ENCODE peak calls at places on chromosomes 13 and 19, in five cellular contexts. T is thoracic aorta, I is A673, M is brain microvascular endothelial cell, W is H9. Y is an unnamed sample.

GRCh38 chr13:67620665-67621064 is 390.5 kb upstream of the PCDH9 start:
- DNase-seq in W (no peak), T (no peak), M (no peak), I (no peak), Y (no peak)

GRCh38 chr13:111901301-111901905 is 165.5 kb upstream of the SOX1 start:
- DNase-seq in W (peak; percentile 17), I (no peak), T (no peak), M (no peak), Y (no peak)

GRCh38 chr13:42649761-42650289 is 75.9 kb downstream of the TNFSF11 start:
- DNase-seq in W (no peak), T (no peak), M (no peak), I (peak; percentile 14), Y (no peak)

GRCh38 chr13:33931397-33931987 is 113.5 kb downstream of the RFC3 start:
- DNase-seq in I (peak; percentile 60), W (no peak), M (peak; percentile 61), T (no peak), Y (no peak)

GRCh38 chr19:19115954-19116353 is 22.3 kb downstream of the TMEM161A start:
- DNase-seq in M (no peak), W (peak; percentile 81), I (peak; percentile 37), T (no peak), Y (peak; percentile 48)

GRCh38 chr13:107185889-107186288 is 618.0 kb upstream of the ARGLU1 start:
- DNase-seq in M (peak; percentile 46), I (no peak), T (no peak), W (no peak), Y (no peak)

GRCh38 chr19:17775245-17775927 is 19.6 kb upstream of the B3GNT3 start:
- DNase-seq in M (peak; percentile 46), W (peak; percentile 78), I (no peak), T (no peak), Y (peak; percentile 56)

GRCh38 chr19:18319591-18320135 is 3.2 kb downstream of the LSM4 start:
- DNase-seq in T (no peak), W (no peak), I (no peak), M (no peak), Y (no peak)

GRCh38 chr19:14048439-14049153 is 13.3 kb downstream of the PALM3 start:
- DNase-seq in W (peak; percentile 85), I (peak; percentile 68), T (no peak), M (peak; percentile 16), Y (peak; percentile 73)

GRCh38 chr13:110113284-110113764 is 193.6 kb downstream of the COL4A1 start:
- DNase-seq in I (no peak), T (no peak), M (peak; percentile 69), W (no peak), Y (no peak)

GRCh38 chr13:111616203-111616602 is 295.8 kb downstream of the TEX29 start:
- DNase-seq in M (no peak), T (no peak), I (no peak), W (peak; percentile 4), Y (no peak)

GRCh38 chr19:35090160-35090794 is 25.3 kb upstream of the FXYD3 start:
- DNase-seq in M (peak; percentile 49), T (no peak), W (peak; percentile 68), I (peak; percentile 74), Y (peak; percentile 79)

GRCh38 chr19:49165865-49166301 is 8.3 kb downstream of the TRPM4 start:
- DNase-seq in M (no peak), T (no peak), W (peak; percentile 46), I (no peak), Y (no peak)
- TF ChIP-seq CTCF in M (peak; percentile 32), T (no peak), W (peak; percentile 38), I (no peak), Y (no peak)

GRCh38 chr19:416416-416815 is 7.5 kb upstream of the C2CD4C start:
- DNase-seq in W (no peak), M (no peak), T (no peak), I (no peak), Y (no peak)
- H3K27me3 ChIP-seq in W (no peaks in the 10 kb centered on the region), M (no peaks in the 10 kb centered on the region), T (no peaks in the 10 kb centered on the region), I (peaks cover 3% of the 10 kb centered on the region), Y (no peaks in the 10 kb centered on the region)

GRCh38 chr19:623974-624373 is 9.4 kb downstream of the POLRMT start:
- DNase-seq in W (no peak), T (no peak), I (peak; percentile 59), M (peak; percentile 99), Y (peak; percentile 56)
- TF ChIP-seq CTCF in W (no peak), T (no peak), I (no peak), M (no peak), Y (no peak)

GRCh38 chr19:5492281-5492812 is 37.1 kb downstream of the ZNRF4 start:
- DNase-seq in I (no peak), M (no peak), W (no peak), T (no peak), Y (no peak)

GRCh38 chr19:5491565-5491964 is 36.3 kb downstream of the ZNRF4 start:
- DNase-seq in W (no peak), M (no peak), T (no peak), I (no peak), Y (no peak)

GRCh38 chr19:5487222-5487621 is 32.0 kb downstream of the ZNRF4 start:
- DNase-seq in M (no peak), W (no peak), T (no peak), I (no peak), Y (no peak)

GRCh38 chr19:5492813-5493409 is 37.7 kb downstream of the ZNRF4 start:
- DNase-seq in I (no peak), M (no peak), T (no peak), W (no peak), Y (no peak)

DNA sequence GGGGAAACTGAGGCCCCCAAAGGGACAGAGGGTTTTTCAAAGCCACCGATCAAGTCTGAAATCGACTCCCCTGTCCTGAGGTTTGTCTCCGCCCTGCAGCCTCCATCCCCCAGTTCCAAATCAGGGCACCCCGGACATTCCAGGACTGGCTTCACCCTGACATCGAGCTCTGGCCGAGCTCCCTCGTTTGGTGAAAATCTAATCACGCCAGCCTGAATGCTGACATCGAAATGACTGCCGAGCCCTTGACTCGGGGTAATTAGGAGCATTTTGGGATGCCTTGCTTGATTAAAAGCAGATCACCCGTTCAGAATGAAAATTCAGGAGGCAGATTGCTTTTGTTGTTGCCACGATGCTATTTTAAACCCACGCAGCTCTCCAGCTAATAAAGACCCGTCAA is 34.3 kb downstream of the ZNRF4 start:
- DNase-seq in W (no peak), M (no peak), I (no peak), T (no peak), Y (no peak)
- H3K27me3 ChIP-seq in W (peaks cover 2% of the 10 kb centered on the region), M (peaks cover 47% of the 10 kb centered on the region), I (no peaks in the 10 kb centered on the region), T (peaks cover 7% of the 10 kb centered on the region), Y (no peaks in the 10 kb centered on the region)

GRCh38 chr13:50589139-50589538 is 254.4 kb downstream of the DLEU7 start:
- DNase-seq in I (no peak), T (no peak), M (peak; percentile 94), W (no peak), Y (no peak)

GRCh38 chr13:50589651-50590054 is 253.8 kb downstream of the DLEU7 start:
- DNase-seq in W (no peak), T (no peak), M (peak; percentile 82), I (no peak), Y (no peak)

GRCh38 chr13:50593228-50593627 is 250.3 kb downstream of the DLEU7 start:
- DNase-seq in T (no peak), M (no peak), I (no peak), W (no peak), Y (no peak)

GRCh38 chr13:50594276-50594970 is 249.1 kb downstream of the DLEU7 start:
- DNase-seq in W (peak; percentile 51), I (no peak), T (no peak), M (no peak), Y (no peak)

DNA sequence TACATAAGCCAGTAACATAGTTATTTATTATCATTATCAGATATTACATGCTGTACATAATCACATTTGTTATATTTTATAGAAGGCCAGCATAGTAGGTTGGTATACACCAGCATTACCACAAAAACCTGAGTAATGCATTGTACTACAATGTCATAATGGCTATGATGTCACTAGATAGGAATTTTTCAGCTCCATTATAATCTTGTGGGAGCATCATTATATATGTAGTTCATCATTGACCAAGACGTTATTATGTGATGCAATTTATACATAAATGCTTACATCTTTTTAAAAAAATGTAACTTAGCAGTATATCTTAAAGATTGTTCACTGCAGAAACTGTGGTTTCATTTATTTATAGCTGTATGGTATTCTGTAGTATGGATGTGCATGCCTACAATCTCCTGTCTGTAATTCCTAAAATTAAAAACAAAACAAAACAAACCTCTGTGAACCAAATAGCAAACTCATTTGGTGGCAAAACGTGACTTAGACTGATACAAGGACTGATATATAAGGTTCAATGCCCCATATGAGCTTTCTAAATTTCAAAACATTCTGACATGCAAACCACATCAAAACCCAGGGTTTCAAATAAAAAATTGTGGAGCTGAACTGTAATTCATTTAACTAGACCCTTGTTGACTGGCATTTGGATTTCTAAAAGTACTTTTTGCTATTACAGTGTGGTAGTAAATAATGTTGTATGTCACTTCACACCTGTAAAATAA is 250.9 kb downstream of the DLEU7 start:
- DNase-seq in I (peak; percentile 9), T (no peak), M (no peak), W (no peak), Y (no peak)
- TF ChIP-seq CTCF in I (no peak), T (no peak), M (no peak), W (no peak), Y (no peak)

Y was measured in testis.